ENCODE peak calls at places on chromosomes 13 and 19, in nine cellular contexts. One of them, this sample, is unnamed.

GRCh38 chr13:40963927-40964326 is 55.2 kb downstream of the ELF1 start:
- DNase-seq in GM12865: no peak
- DNase-seq in effector memory CD4-positive, alpha-beta T cell: no peak
- DNase-seq in NB4: peak
- DNase-seq in heart left ventricle: no peak
- DNase-seq in AG04450: no peak
- DNase-seq in cardiac fibroblast: peak
- DNase-seq in IMR-90: peak
- DNase-seq in tibial artery: no peak
- DNase-seq in this sample: no peak

GRCh38 chr13:106172176-106172905 is 363.1 kb downstream of the EFNB2 start:
- DNase-seq in tibial artery: no peak
- DNase-seq in IMR-90: peak
- DNase-seq in NB4: no peak
- DNase-seq in GM12865: no peak
- DNase-seq in cardiac fibroblast: no peak
- DNase-seq in AG04450: no peak
- DNase-seq in heart left ventricle: no peak
- DNase-seq in effector memory CD4-positive, alpha-beta T cell: no peak
- DNase-seq in this sample: no peak

GRCh38 chr13:48748681-48749080 is 95.0 kb downstream of the CYSLTR2 start:
- DNase-seq in effector memory CD4-positive, alpha-beta T cell: no peak
- DNase-seq in cardiac fibroblast: peak
- DNase-seq in tibial artery: no peak
- DNase-seq in IMR-90: peak
- DNase-seq in GM12865: no peak
- DNase-seq in NB4: no peak
- DNase-seq in heart left ventricle: no peak
- DNase-seq in AG04450: no peak
- DNase-seq in this sample: no peak

GRCh38 chr19:38063921-38064320 is 156.9 kb downstream of the SIPA1L3 start:
- DNase-seq in tibial artery: no peak
- DNase-seq in NB4: no peak
- DNase-seq in GM12865: no peak
- DNase-seq in heart left ventricle: no peak
- DNase-seq in effector memory CD4-positive, alpha-beta T cell: no peak
- DNase-seq in cardiac fibroblast: no peak
- DNase-seq in IMR-90: no peak
- DNase-seq in AG04450: no peak
- DNase-seq in this sample: no peak

GRCh38 chr13:95392597-95392996 is 91.3 kb upstream of the ABCC4 start:
- DNase-seq in NB4: no peak
- DNase-seq in heart left ventricle: no peak
- DNase-seq in effector memory CD4-positive, alpha-beta T cell: no peak
- DNase-seq in IMR-90: no peak
- DNase-seq in AG04450: no peak
- DNase-seq in GM12865: no peak
- DNase-seq in tibial artery: no peak
- DNase-seq in cardiac fibroblast: no peak
- DNase-seq in this sample: no peak

GRCh38 chr19:17121736-17122293 is 46.2 kb downstream of the MYO9B start:
- DNase-seq in GM12865: peak
- DNase-seq in AG04450: no peak
- DNase-seq in heart left ventricle: no peak
- DNase-seq in NB4: no peak
- DNase-seq in effector memory CD4-positive, alpha-beta T cell: no peak
- DNase-seq in tibial artery: no peak
- DNase-seq in IMR-90: peak
- DNase-seq in cardiac fibroblast: no peak
- DNase-seq in this sample: no peak

GRCh38 chr13:50892162-50892944 is 17.2 kb upstream of the RNASEH2B start:
- DNase-seq in NB4: peak
- DNase-seq in GM12865: peak
- DNase-seq in AG04450: no peak
- DNase-seq in IMR-90: no peak
- DNase-seq in tibial artery: no peak
- DNase-seq in heart left ventricle: no peak
- DNase-seq in effector memory CD4-positive, alpha-beta T cell: no peak
- DNase-seq in cardiac fibroblast: no peak
- DNase-seq in this sample: peak

GRCh38 chr19:49216076-49216475 is 58.5 kb downstream of the TRPM4 start:
- DNase-seq in tibial artery: no peak
- DNase-seq in cardiac fibroblast: peak
- DNase-seq in AG04450: no peak
- DNase-seq in IMR-90: peak
- DNase-seq in heart left ventricle: no peak
- DNase-seq in NB4: no peak
- DNase-seq in effector memory CD4-positive, alpha-beta T cell: no peak
- DNase-seq in GM12865: no peak
- DNase-seq in this sample: no peak

GRCh38 chr19:16435238-16435911 is 36.4 kb downstream of the EPS15L1 start:
- DNase-seq in effector memory CD4-positive, alpha-beta T cell: no peak
- DNase-seq in heart left ventricle: peak
- DNase-seq in NB4: no peak
- DNase-seq in GM12865: no peak
- DNase-seq in cardiac fibroblast: peak
- DNase-seq in tibial artery: peak
- DNase-seq in AG04450: peak
- DNase-seq in IMR-90: peak
- DNase-seq in this sample: no peak

GRCh38 chr13:113851480-113851803 is 12.4 kb downstream of the GAS6 start:
- DNase-seq in AG04450: no peak
- DNase-seq in IMR-90: no peak
- DNase-seq in GM12865: no peak
- DNase-seq in tibial artery: no peak
- DNase-seq in effector memory CD4-positive, alpha-beta T cell: no peak
- DNase-seq in NB4: no peak
- DNase-seq in heart left ventricle: no peak
- DNase-seq in cardiac fibroblast: no peak
- DNase-seq in this sample: no peak

GRCh38 chr19:42440357-42441046 is 2.2 kb downstream of the CXCL17 start:
- DNase-seq in NB4: peak
- DNase-seq in GM12865: peak
- DNase-seq in AG04450: peak
- DNase-seq in cardiac fibroblast: peak
- DNase-seq in tibial artery: peak
- DNase-seq in heart left ventricle: peak
- DNase-seq in IMR-90: peak
- DNase-seq in effector memory CD4-positive, alpha-beta T cell: peak
- DNase-seq in this sample: peak

GRCh38 chr13:110713981-110714797 is 689 bp downstream of the ING1 start:
- DNase-seq in cardiac fibroblast: peak
- DNase-seq in NB4: peak
- DNase-seq in tibial artery: peak
- DNase-seq in IMR-90: peak
- DNase-seq in effector memory CD4-positive, alpha-beta T cell: peak
- DNase-seq in AG04450: no peak
- DNase-seq in GM12865: peak
- DNase-seq in heart left ventricle: peak
- DNase-seq in this sample: peak

GRCh38 chr19:45798995-45799517 is 6.4 kb upstream of the DMWD start:
- DNase-seq in AG04450: peak
- DNase-seq in effector memory CD4-positive, alpha-beta T cell: peak
- DNase-seq in tibial artery: peak
- DNase-seq in cardiac fibroblast: peak
- DNase-seq in heart left ventricle: no peak
- DNase-seq in GM12865: peak
- DNase-seq in NB4: peak
- DNase-seq in IMR-90: peak
- DNase-seq in this sample: no peak

GRCh38 chr13:51453959-51454703 is 1.3 kb upstream of the INTS6 start:
- DNase-seq in NB4: no peak
- DNase-seq in heart left ventricle: peak
- DNase-seq in IMR-90: peak
- DNase-seq in tibial artery: peak
- DNase-seq in effector memory CD4-positive, alpha-beta T cell: peak
- DNase-seq in GM12865: no peak
- DNase-seq in cardiac fibroblast: peak
- DNase-seq in AG04450: no peak
- DNase-seq in this sample: peak

GRCh38 chr13:113013303-113013702 is 44.3 kb downstream of the MCF2L start:
- DNase-seq in AG04450: no peak
- DNase-seq in GM12865: no peak
- DNase-seq in IMR-90: no peak
- DNase-seq in heart left ventricle: no peak
- DNase-seq in cardiac fibroblast: no peak
- DNase-seq in effector memory CD4-positive, alpha-beta T cell: no peak
- DNase-seq in tibial artery: no peak
- DNase-seq in NB4: no peak
- DNase-seq in this sample: no peak

GRCh38 chr13:78152415-78152814 is 233.8 kb upstream of the EDNRB start:
- DNase-seq in heart left ventricle: no peak
- DNase-seq in IMR-90: no peak
- DNase-seq in NB4: no peak
- DNase-seq in cardiac fibroblast: no peak
- DNase-seq in tibial artery: no peak
- DNase-seq in GM12865: no peak
- DNase-seq in effector memory CD4-positive, alpha-beta T cell: no peak
- DNase-seq in AG04450: no peak
- DNase-seq in this sample: no peak

GRCh38 chr19:12668937-12669271 is 2.3 kb downstream of the WDR83 start:
- DNase-seq in cardiac fibroblast: peak
- DNase-seq in IMR-90: peak
- DNase-seq in GM12865: peak
- DNase-seq in AG04450: peak
- DNase-seq in heart left ventricle: peak
- DNase-seq in effector memory CD4-positive, alpha-beta T cell: peak
- DNase-seq in NB4: peak
- DNase-seq in tibial artery: peak
- DNase-seq in this sample: peak

GRCh38 chr19:19488875-19489690 is 26.3 kb downstream of the TSSK6 start:
- DNase-seq in tibial artery: peak
- DNase-seq in heart left ventricle: peak
- DNase-seq in AG04450: peak
- DNase-seq in effector memory CD4-positive, alpha-beta T cell: peak
- DNase-seq in IMR-90: peak
- DNase-seq in GM12865: peak
- DNase-seq in NB4: peak
- DNase-seq in cardiac fibroblast: peak
- DNase-seq in this sample: peak
- H3K4me3 ChIP-seq in tibial artery: peak
- H3K4me3 ChIP-seq in heart left ventricle: peak
- H3K4me3 ChIP-seq in AG04450: peak
- H3K4me3 ChIP-seq in effector memory CD4-positive, alpha-beta T cell: peak
- H3K4me3 ChIP-seq in IMR-90: no peak
- H3K4me3 ChIP-seq in GM12865: peak
- H3K4me3 ChIP-seq in NB4: no peak
- H3K4me3 ChIP-seq in cardiac fibroblast: peak
- H3K4me3 ChIP-seq in this sample: peak

GRCh38 chr19:3766520-3766919 is 4.0 kb downstream of the MRPL54 start:
- DNase-seq in tibial artery: no peak
- DNase-seq in heart left ventricle: no peak
- DNase-seq in effector memory CD4-positive, alpha-beta T cell: no peak
- DNase-seq in IMR-90: no peak
- DNase-seq in AG04450: no peak
- DNase-seq in cardiac fibroblast: no peak
- DNase-seq in NB4: no peak
- DNase-seq in GM12865: no peak
- DNase-seq in this sample: no peak

GRCh38 chr19:3769494-3769893 is 2.5 kb downstream of the RAX2 start:
- DNase-seq in GM12865: no peak
- DNase-seq in IMR-90: no peak
- DNase-seq in cardiac fibroblast: no peak
- DNase-seq in NB4: no peak
- DNase-seq in effector memory CD4-positive, alpha-beta T cell: no peak
- DNase-seq in tibial artery: no peak
- DNase-seq in AG04450: no peak
- DNase-seq in heart left ventricle: no peak
- DNase-seq in this sample: no peak

GRCh38 chr19:3767050-3767449 is 4.6 kb downstream of the MRPL54 start:
- DNase-seq in GM12865: no peak
- DNase-seq in AG04450: no peak
- DNase-seq in IMR-90: no peak
- DNase-seq in effector memory CD4-positive, alpha-beta T cell: no peak
- DNase-seq in cardiac fibroblast: no peak
- DNase-seq in heart left ventricle: no peak
- DNase-seq in NB4: no peak
- DNase-seq in tibial artery: no peak
- DNase-seq in this sample: no peak

GRCh38 chr19:3768748-3769099 is 3.3 kb downstream of the RAX2 start:
- DNase-seq in heart left ventricle: no peak
- DNase-seq in GM12865: no peak
- DNase-seq in tibial artery: no peak
- DNase-seq in NB4: no peak
- DNase-seq in IMR-90: no peak
- DNase-seq in AG04450: no peak
- DNase-seq in effector memory CD4-positive, alpha-beta T cell: no peak
- DNase-seq in cardiac fibroblast: no peak
- DNase-seq in this sample: no peak

GRCh38 chr19:3768015-3768747 is 3.8 kb downstream of the RAX2 start:
- DNase-seq in NB4: no peak
- DNase-seq in IMR-90: no peak
- DNase-seq in cardiac fibroblast: no peak
- DNase-seq in tibial artery: no peak
- DNase-seq in effector memory CD4-positive, alpha-beta T cell: no peak
- DNase-seq in heart left ventricle: no peak
- DNase-seq in GM12865: no peak
- DNase-seq in AG04450: no peak
- DNase-seq in this sample: peak
- H3K4me3 ChIP-seq in NB4: no peak
- H3K4me3 ChIP-seq in IMR-90: no peak
- H3K4me3 ChIP-seq in cardiac fibroblast: no peak
- H3K4me3 ChIP-seq in tibial artery: no peak
- H3K4me3 ChIP-seq in effector memory CD4-positive, alpha-beta T cell: no peak
- H3K4me3 ChIP-seq in heart left ventricle: no peak
- H3K4me3 ChIP-seq in GM12865: no peak
- H3K4me3 ChIP-seq in AG04450: no peak
- H3K4me3 ChIP-seq in this sample: no peak

DNA sequence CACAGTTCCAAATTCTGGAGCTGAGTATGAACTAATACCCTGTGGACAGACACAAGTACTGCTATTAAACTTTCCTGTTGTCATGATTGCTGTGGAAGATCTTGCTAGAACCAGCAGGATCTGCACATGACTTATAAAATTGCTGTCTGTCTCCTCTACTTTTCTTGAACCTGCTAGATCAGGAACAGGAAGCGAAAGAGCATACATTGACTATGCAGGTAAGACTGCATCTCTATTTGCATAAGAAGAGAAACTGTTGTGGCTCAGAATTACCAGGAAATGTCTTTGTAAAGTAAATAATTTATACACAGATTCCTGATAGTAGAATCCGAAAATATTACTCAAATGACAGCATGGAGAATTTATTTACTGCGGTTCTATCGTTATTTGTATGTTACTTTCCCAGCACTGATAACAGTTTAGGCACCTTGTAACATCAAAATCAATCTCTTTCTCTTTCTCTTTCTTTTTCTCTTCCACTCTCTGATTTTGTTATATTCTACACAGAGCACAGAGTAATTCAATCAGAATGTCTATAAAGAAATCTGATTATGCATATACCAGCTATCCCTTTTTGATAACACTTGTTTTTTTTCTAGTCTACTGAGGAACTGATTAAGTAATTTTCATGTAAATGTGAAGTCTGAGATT is 226.5 kb downstream of the MYO16 start:
- DNase-seq in tibial artery: no peak
- DNase-seq in heart left ventricle: no peak
- DNase-seq in NB4: no peak
- DNase-seq in AG04450: no peak
- DNase-seq in GM12865: peak
- DNase-seq in cardiac fibroblast: no peak
- DNase-seq in effector memory CD4-positive, alpha-beta T cell: no peak
- DNase-seq in IMR-90: no peak
- DNase-seq in this sample: no peak
- H3K4me3 ChIP-seq in tibial artery: no peak
- H3K4me3 ChIP-seq in heart left ventricle: no peak
- H3K4me3 ChIP-seq in NB4: no peak
- H3K4me3 ChIP-seq in AG04450: no peak
- H3K4me3 ChIP-seq in GM12865: peak
- H3K4me3 ChIP-seq in cardiac fibroblast: no peak
- H3K4me3 ChIP-seq in effector memory CD4-positive, alpha-beta T cell: no peak
- H3K4me3 ChIP-seq in IMR-90: no peak
- H3K4me3 ChIP-seq in this sample: no peak

GRCh38 chr19:40511487-40511886 is 44.7 kb downstream of the SPTBN4 start:
- DNase-seq in NB4: no peak
- DNase-seq in effector memory CD4-positive, alpha-beta T cell: no peak
- DNase-seq in cardiac fibroblast: no peak
- DNase-seq in AG04450: no peak
- DNase-seq in IMR-90: no peak
- DNase-seq in GM12865: no peak
- DNase-seq in heart left ventricle: no peak
- DNase-seq in tibial artery: no peak
- DNase-seq in this sample: no peak
- H3K4me3 ChIP-seq in NB4: no peak
- H3K4me3 ChIP-seq in effector memory CD4-positive, alpha-beta T cell: no peak
- H3K4me3 ChIP-seq in cardiac fibroblast: no peak
- H3K4me3 ChIP-seq in AG04450: no peak
- H3K4me3 ChIP-seq in IMR-90: no peak
- H3K4me3 ChIP-seq in GM12865: no peak
- H3K4me3 ChIP-seq in heart left ventricle: no peak
- H3K4me3 ChIP-seq in tibial artery: no peak
- H3K4me3 ChIP-seq in this sample: no peak